ENCODE peak calls at places on chromosomes 16 and 17, in seven cellular contexts. Q is A673, I is progenitor cell of endocrine pancreas, G is AG04450, O is fibroblast of lung, H is GM13976, N is A549. P is an unnamed sample.

GRCh38 chr16:12097523-12098428 is 121.2 kb downstream of the SNX29 start:
- DNase-seq in I (no peak), N (no peak), Q (no peak), O (peak; percentile 83), H (no peak), G (peak; percentile 65), P (no peak)

GRCh38 chr16:83744521-83744981 is 63.2 kb upstream of the HSBP1 start:
- DNase-seq in Q (no peak), H (peak; percentile 36), I (no peak), N (no peak), O (peak; percentile 4), G (no peak), P (peak; percentile 14)

GRCh38 chr17:76446449-76447231 is 6.3 kb downstream of the UBE2O start:
- DNase-seq in G (no peak), H (no peak), N (peak; percentile 96), I (no peak), Q (no peak), O (peak; percentile 79), P (peak; percentile 86)

GRCh38 chr17:78722101-78722761 is 59.8 kb downstream of the CYTH1 start:
- DNase-seq in Q (peak; percentile 43), G (no peak), N (no peak), O (no peak), H (peak; percentile 54), I (no peak), P (no peak)

GRCh38 chr16:80932725-80933124 is 74.0 kb downstream of the CMC2 start:
- DNase-seq in G (no peak), I (no peak), H (no peak), Q (peak; percentile 61), O (peak; percentile 64), N (no peak), P (peak; percentile 70)

GRCh38 chr17:35256629-35257028 is 13.8 kb downstream of the SLFN5 start:
- DNase-seq in I (no peak), G (no peak), H (no peak), O (no peak), Q (no peak), N (no peak), P (no peak)

GRCh38 chr16:85075236-85075924 is 36.9 kb downstream of the CIBAR2 start:
- DNase-seq in N (no peak), Q (no peak), G (no peak), H (no peak), I (no peak), O (no peak), P (no peak)

GRCh38 chr16:81755915-81756644 is 23.0 kb upstream of the PLCG2 start:
- DNase-seq in O (no peak), I (no peak), N (no peak), Q (peak; percentile 16), H (no peak), G (no peak), P (no peak)

GRCh38 chr17:16352303-16352837 is 899 bp downstream of the CENPV start:
- DNase-seq in O (peak; percentile 36), I (peak; percentile 65), N (peak; percentile 63), Q (peak; percentile 69), G (no peak), H (peak; percentile 54), P (peak; percentile 20)

GRCh38 chr16:3889059-3889458 is 8.5 kb upstream of the CREBBP start:
- DNase-seq in N (no peak), G (no peak), H (no peak), O (no peak), I (no peak), Q (no peak), P (no peak)

GRCh38 chr17:65228287-65228686 is 91.1 kb downstream of the RGS9 start:
- DNase-seq in O (no peak), G (no peak), H (no peak), I (no peak), Q (no peak), N (no peak), P (no peak)

GRCh38 chr16:67719778-67720144 is 645 bp upstream of the GFOD2 start:
- DNase-seq in Q (peak; percentile 44), I (no peak), O (peak; percentile 48), N (peak; percentile 58), H (no peak), G (peak; percentile 11), P (peak; percentile 25)

GRCh38 chr16:3642397-3643094 is 11.9 kb upstream of the DNASE1 start:
- DNase-seq in N (no peak), G (no peak), H (peak; percentile 23), Q (no peak), O (no peak), I (no peak), P (peak; percentile 53)

GRCh38 chr16:27230562-27230991 is 27.3 kb downstream of the KDM8 start:
- DNase-seq in N (no peak), H (no peak), G (no peak), Q (no peak), I (no peak), O (no peak), P (no peak)

GRCh38 chr16:27229891-27230470 is 26.7 kb downstream of the KDM8 start:
- DNase-seq in G (no peak), H (no peak), I (no peak), Q (no peak), N (no peak), O (no peak), P (no peak)

GRCh38 chr16:27228036-27228435 is 24.7 kb downstream of the KDM8 start:
- DNase-seq in G (no peak), I (no peak), N (no peak), O (no peak), Q (no peak), H (no peak), P (no peak)

GRCh38 chr16:27226976-27227705 is 23.8 kb downstream of the KDM8 start:
- DNase-seq in O (no peak), I (no peak), H (no peak), G (no peak), N (no peak), Q (no peak), P (no peak)

DNA sequence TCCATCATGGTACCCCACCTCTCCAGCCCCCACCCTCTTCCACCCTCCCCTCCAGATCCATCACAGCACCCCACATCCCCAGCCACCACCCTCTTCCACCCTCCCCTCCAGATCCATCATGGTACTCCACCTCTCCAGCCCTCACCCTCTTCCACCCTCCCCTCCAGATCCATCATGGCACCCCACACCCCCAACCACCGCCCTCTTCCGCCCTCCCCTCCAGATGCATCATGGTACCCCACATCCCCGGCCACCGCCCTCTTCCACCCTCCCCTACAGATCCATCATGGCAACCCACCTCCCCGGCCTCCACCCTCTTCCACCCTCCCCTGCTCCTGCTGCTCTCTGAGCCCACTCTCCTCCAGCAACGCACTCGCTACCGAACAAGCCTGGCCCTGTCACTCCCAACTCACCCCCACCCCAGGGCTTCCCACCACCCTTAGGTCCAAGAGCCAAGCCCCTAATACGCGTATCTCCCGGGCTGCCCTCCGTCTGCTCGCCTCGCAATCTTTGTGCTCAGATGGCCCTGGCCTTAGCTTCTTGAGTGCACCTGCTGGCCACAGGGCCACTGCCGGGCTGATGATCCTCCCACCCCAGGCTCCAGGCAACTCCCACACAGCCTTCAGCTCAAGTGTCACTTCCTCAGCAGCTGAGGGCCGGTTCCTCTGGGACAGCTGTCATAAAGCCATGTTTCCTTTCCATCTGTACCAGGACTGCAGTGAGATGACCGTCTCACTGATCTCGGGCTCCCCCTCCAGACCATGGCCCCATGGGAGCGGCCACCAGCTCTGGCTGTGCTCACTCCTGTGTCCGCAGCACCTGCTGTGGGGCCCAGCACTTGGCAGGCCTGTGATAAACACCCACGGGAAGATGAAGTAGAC is 25.5 kb downstream of the KDM8 start:
- DNase-seq in H (peak; percentile 50), Q (no peak), I (no peak), N (no peak), O (no peak), G (no peak), P (no peak)
- TF ChIP-seq CTCF in H (peak; percentile 13), Q (no peak), I (no peak), N (no peak), O (no peak), G (no peak), P (no peak)

GRCh38 chr17:6712854-6713129 is 377 bp downstream of the SLC13A5 start:
- DNase-seq in O (no peak), I (no peak), G (no peak), N (no peak), Q (no peak), H (no peak), P (no peak)

GRCh38 chr17:6713918-6714271 is 726 bp upstream of the SLC13A5 start:
- DNase-seq in O (no peak), Q (no peak), N (no peak), H (no peak), I (no peak), G (no peak), P (no peak)

GRCh38 chr17:6714315-6714874 is 1.2 kb upstream of the SLC13A5 start:
- DNase-seq in N (no peak), H (no peak), Q (no peak), I (no peak), O (no peak), G (no peak), P (no peak)

GRCh38 chr17:6712058-6712853 is 913 bp downstream of the SLC13A5 start:
- DNase-seq in H (no peak), N (no peak), G (no peak), Q (peak; percentile 21), O (no peak), I (no peak), P (peak; percentile 28)

GRCh38 chr17:6713130-6713917 is at the start of gene SLC13A5:
- DNase-seq in H (peak; percentile 62), G (no peak), N (peak; percentile 85), Q (peak; percentile 25), I (peak; percentile 72), O (peak; percentile 4), P (no peak)
- TF ChIP-seq CTCF in H (no peak), G (peak; percentile 41), N (peak; percentile 60), Q (no peak), I (peak; percentile 72), O (no peak), P (no peak)

GRCh38 chr17:15233022-15233805 is 31.9 kb downstream of the PMP22 start:
- DNase-seq in Q (no peak), O (peak; percentile 42), G (no peak), I (no peak), H (no peak), N (peak; percentile 59), P (peak; percentile 68)
- TF ChIP-seq CTCF in Q (peak; percentile 30), O (peak; percentile 35), G (peak; percentile 46), I (no peak), H (no peak), N (peak; percentile 53), P (peak; percentile 28)

DNA sequence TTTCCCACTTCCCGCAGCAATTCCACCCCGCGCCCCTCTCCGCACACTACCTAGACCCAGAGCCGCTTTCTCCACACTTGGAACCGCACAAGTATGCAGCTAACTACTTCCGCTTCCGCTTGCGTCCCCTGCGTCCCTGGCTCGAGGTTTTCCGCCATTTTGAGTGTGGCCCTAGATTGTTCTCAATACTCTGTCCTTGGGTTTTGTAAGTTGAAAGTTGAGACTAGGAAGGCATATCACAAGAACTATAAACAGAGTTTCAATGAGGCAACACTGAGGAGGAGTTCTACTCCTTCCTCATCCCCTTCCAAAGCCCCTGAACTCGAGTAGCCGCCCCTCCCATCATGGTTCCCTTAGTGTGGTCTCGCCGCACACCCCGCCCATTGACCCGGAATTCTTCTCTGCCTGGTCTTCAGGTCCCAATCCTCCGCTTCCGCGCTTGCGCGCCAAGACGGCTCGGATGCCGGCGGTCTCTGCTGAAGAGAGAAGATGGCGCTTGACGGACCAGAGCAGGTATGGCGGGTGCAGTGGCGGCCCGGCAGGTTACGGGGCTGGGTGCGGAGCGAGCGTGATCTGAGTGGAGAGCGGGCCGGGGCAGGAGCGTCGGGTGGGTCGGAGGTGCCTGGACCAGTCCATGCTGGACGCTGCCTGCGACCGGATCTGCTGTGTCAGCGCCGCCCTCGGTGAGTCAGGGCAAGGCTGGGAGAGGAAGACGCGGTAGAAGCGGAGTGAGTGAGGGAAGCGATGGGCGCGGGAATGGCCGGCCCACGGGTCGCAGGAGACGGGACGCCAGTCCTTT is at the start of the genes FTSJ3 and PSMC5:
- DNase-seq in H (peak; percentile 93), N (peak; percentile 97), O (peak; percentile 96), G (peak; percentile 85), Q (peak; percentile 97), I (peak; percentile 75), P (peak; percentile 96)
- TF ChIP-seq CTCF in H (peak; percentile 73), N (peak; percentile 49), O (peak; percentile 23), G (peak; percentile 53), Q (peak; percentile 68), I (peak; percentile 68), P (peak; percentile 26)